ENCODE peak calls at places on chromosomes 16 and 17, in ten cellular contexts. W is esophagus squamous epithelium, O is skeletal muscle cell, Z is astrocyte, B is NCI-H1105, L is left ventricle myocardium superior, J is HEK293T, G is fibroblast of the conjunctiva, H is lower leg skin, X is substantia nigra. S is an unnamed sample.

GRCh38 chr17:50638851-50639767 is 4.4 kb downstream of the ABCC3 start:
- DNase-seq in H (peak; percentile 94), O (peak; percentile 94), W (peak; percentile 21), J (no peak), Z (peak; percentile 96), X (peak; percentile 72), G (peak; percentile 93), L (peak; percentile 88), B (peak; percentile 8), S (no peak)

GRCh38 chr17:79991924-79992656 is 43.6 kb downstream of the TBC1D16 start:
- DNase-seq in Z (no peak), G (no peak), X (no peak), B (peak; percentile 29), W (no peak), J (peak; percentile 30), O (no peak), H (no peak), L (peak; percentile 74), S (no peak)

GRCh38 chr16:528111-529011 is 849 bp downstream of the CAPN15 start:
- DNase-seq in B (no peak), J (no peak), H (peak; percentile 91), W (no peak), O (no peak), G (no peak), Z (peak; percentile 55), X (peak; percentile 21), L (peak; percentile 63), S (no peak)

GRCh38 chr16:50800074-50800473 is 58.2 kb downstream of the CYLD start:
- DNase-seq in Z (no peak), G (no peak), B (no peak), J (no peak), H (no peak), O (no peak), X (no peak), W (no peak), L (no peak), S (no peak)

GRCh38 chr16:4212207-4212933 is 29.5 kb downstream of the SRL start:
- DNase-seq in L (peak; percentile 90), B (no peak), H (no peak), J (no peak), Z (no peak), G (no peak), W (no peak), O (no peak), X (no peak), S (no peak)

GRCh38 chr16:66335704-66336329 is 30.7 kb upstream of the CDH5 start:
- DNase-seq in G (peak; percentile 46), W (no peak), Z (peak; percentile 65), L (peak; percentile 69), X (peak; percentile 52), H (no peak), B (peak; percentile 73), O (peak; percentile 61), J (peak; percentile 53), S (no peak)

GRCh38 chr16:79601092-79601977 is 798 bp upstream of the MAF start:
- DNase-seq in Z (peak; percentile 13), W (no peak), G (no peak), H (peak; percentile 92), X (peak; percentile 76), L (peak; percentile 71), O (no peak), B (peak; percentile 5), J (no peak), S (no peak)

GRCh38 chr16:70151941-70152509 is 21.6 kb upstream of the CLEC18C start:
- DNase-seq in H (no peak), X (no peak), W (no peak), G (no peak), B (no peak), Z (no peak), J (no peak), O (no peak), L (no peak), S (no peak)

GRCh38 chr17:50699410-50699809 is 8.3 kb downstream of the ANKRD40 start:
- DNase-seq in J (no peak), H (no peak), L (no peak), Z (peak; percentile 46), X (no peak), G (no peak), W (no peak), B (no peak), O (no peak), S (no peak)

GRCh38 chr16:2845116-2845515 is 12.9 kb downstream of the PRSS22 start:
- DNase-seq in O (no peak), L (no peak), J (no peak), W (no peak), H (no peak), G (no peak), Z (no peak), B (no peak), X (no peak), S (no peak)

GRCh38 chr17:61310611-61311010 is 89.0 kb upstream of the TBX2 start:
- DNase-seq in L (no peak), H (no peak), O (no peak), G (no peak), W (no peak), J (no peak), X (no peak), B (no peak), Z (no peak), S (no peak)

GRCh38 chr16:83215417-83216001 is 588.7 kb downstream of the CDH13 start:
- DNase-seq in X (no peak), H (no peak), G (no peak), L (no peak), O (no peak), Z (no peak), B (no peak), J (peak; percentile 51), W (no peak), S (peak; percentile 45)

GRCh38 chr17:76501018-76501826 is at the start of gene RHBDF2:
- DNase-seq in G (peak; percentile 36), L (peak; percentile 94), O (no peak), B (peak; percentile 66), W (no peak), Z (peak; percentile 43), H (peak; percentile 99), J (peak; percentile 97), X (peak; percentile 73), S (peak; percentile 99)

GRCh38 chr17:34584805-34585416 is 5.5 kb downstream of the TMEM132E start:
- DNase-seq in W (no peak), L (no peak), B (peak; percentile 8), H (no peak), Z (peak; percentile 4), G (no peak), X (no peak), J (no peak), O (no peak), S (no peak)

GRCh38 chr17:78394209-78394608 is 15.8 kb downstream of the PGS1 start:
- DNase-seq in Z (no peak), L (no peak), X (no peak), W (no peak), H (no peak), J (no peak), O (no peak), G (no peak), B (peak; percentile 92), S (no peak)

GRCh38 chr17:34487616-34488015 is 91.8 kb upstream of the TMEM132E start:
- DNase-seq in O (no peak), Z (no peak), L (no peak), J (no peak), H (peak; percentile 34), X (no peak), G (no peak), B (no peak), W (no peak), S (no peak)

GRCh38 chr17:47703191-47703591 is 9.2 kb downstream of the TBKBP1 start:
- DNase-seq in X (no peak), B (no peak), O (no peak), J (no peak), W (no peak), H (no peak), Z (no peak), G (no peak), L (peak; percentile 26), S (no peak)

GRCh38 chr16:88651276-88651988 is 579 bp upstream of the CYBA start:
- DNase-seq in J (no peak), G (no peak), O (no peak), B (no peak), Z (no peak), X (no peak), L (peak; percentile 67), W (peak; percentile 68), H (peak; percentile 94), S (peak; percentile 56)

GRCh38 chr17:58498177-58498828 is 10.1 kb upstream of the HSF5 start:
- DNase-seq in B (no peak), O (no peak), Z (no peak), J (no peak), W (no peak), H (no peak), G (no peak), L (no peak), X (no peak), S (no peak)

GRCh38 chr17:80847506-80848230 is 144.0 kb upstream of the CHMP6 start:
- DNase-seq in X (no peak), Z (no peak), W (no peak), J (no peak), B (no peak), O (no peak), L (peak; percentile 30), H (peak; percentile 72), G (no peak), S (no peak)

GRCh38 chr17:20934288-20934687 is 108.5 kb downstream of the USP22 start:
- DNase-seq in J (no peak), X (no peak), B (no peak), O (no peak), Z (no peak), G (no peak), W (no peak), H (no peak), L (no peak), S (no peak)

GRCh38 chr17:80169107-80169506 is 723 bp upstream of the CARD14 start:
- DNase-seq in X (no peak), L (no peak), O (no peak), J (no peak), W (no peak), H (no peak), Z (no peak), B (no peak), G (no peak), S (no peak)

GRCh38 chr16:81618661-81619060 is 160.4 kb upstream of the PLCG2 start:
- DNase-seq in Z (no peak), H (no peak), X (peak; percentile 29), G (no peak), L (no peak), O (no peak), B (no peak), W (no peak), J (no peak), S (no peak)

GRCh38 chr16:72972878-72973571 is 74.9 kb downstream of the ZFHX3 start:
- DNase-seq in Z (no peak), G (no peak), O (no peak), H (no peak), X (no peak), J (no peak), L (no peak), W (no peak), B (no peak), S (no peak)

GRCh38 chr16:23640669-23640958 is 496 bp downstream of the PALB2 start:
- DNase-seq in X (no peak), G (no peak), Z (no peak), J (peak; percentile 14), L (no peak), W (no peak), H (no peak), O (no peak), B (no peak), S (no peak)

GRCh38 chr17:76561799-76562268 is 22.0 kb downstream of the PRCD start:
- DNase-seq in Z (peak; percentile 52), B (no peak), X (no peak), H (no peak), G (no peak), O (no peak), L (no peak), W (no peak), J (no peak), S (no peak)

GRCh38 chr16:1916654-1916990 is 1.6 kb downstream of the HS3ST6 start:
- DNase-seq in O (no peak), W (no peak), B (no peak), X (no peak), Z (no peak), H (no peak), J (no peak), G (no peak), L (no peak), S (no peak)

GRCh38 chr16:75265911-75266701 is 14.7 kb upstream of the BCAR1 start:
- DNase-seq in H (peak; percentile 94), G (no peak), W (no peak), L (peak; percentile 83), O (no peak), J (peak; percentile 93), X (peak; percentile 53), B (peak; percentile 29), Z (no peak), S (no peak)